ENCODE peak calls at places on chromosomes 5 and 9, in five cellular contexts. A, L, T, J and H are unnamed samples.

GRCh38 chr5:80865547-80865946 is 94.6 kb upstream of the RASGRF2 start:
- DNase-seq in J (peak; percentile 69), T (no peak), A (no peak), L (peak; percentile 48), H (no peak)

GRCh38 chr9:92745236-92745790 is 19.3 kb downstream of the BICD2 start:
- DNase-seq in L (no peak), A (no peak), J (no peak), T (no peak), H (no peak)

GRCh38 chr5:111595425-111595824 is 83.1 kb upstream of the STARD4 start:
- DNase-seq in L (no peak), A (no peak), J (no peak), T (no peak), H (no peak)

GRCh38 chr9:7394007-7394774 is 405.4 kb downstream of the DMAC1 start:
- DNase-seq in L (no peak), T (no peak), A (no peak), J (no peak), H (no peak)

GRCh38 chr5:55146543-55147151 is 13.3 kb upstream of the GPX8 start:
- DNase-seq in L (peak; percentile 86), T (peak; percentile 45), J (peak; percentile 90), A (no peak), H (peak; percentile 76)

GRCh38 chr9:90805006-90805993 is 3.7 kb downstream of the SYK start:
- DNase-seq in J (no peak), L (no peak), A (no peak), T (no peak), H (no peak)

GRCh38 chr5:65127181-65127901 is 354.4 kb downstream of the ADAMTS6 start:
- DNase-seq in A (no peak), T (no peak), J (peak; percentile 29), L (no peak), H (peak; percentile 79)

GRCh38 chr9:19229725-19230355 is 653 bp upstream of the DENND4C start:
- DNase-seq in L (no peak), J (no peak), T (peak; percentile 52), A (peak; percentile 90), H (peak; percentile 6)

GRCh38 chr9:126327016-126327749 is 554 bp downstream of the MVB12B start:
- DNase-seq in L (no peak), A (no peak), J (no peak), T (no peak), H (no peak)

GRCh38 chr5:31023105-31023504 is 170.4 kb upstream of the CDH6 start:
- DNase-seq in T (no peak), A (no peak), L (peak; percentile 50), J (peak; percentile 68), H (no peak)

GRCh38 chr5:135851907-135852805 is 17.7 kb downstream of the SLC25A48 start:
- DNase-seq in J (no peak), T (no peak), A (no peak), L (no peak), H (no peak)

GRCh38 chr5:175561085-175561484 is 82.7 kb downstream of the SFXN1 start:
- DNase-seq in J (no peak), L (no peak), T (no peak), A (peak; percentile 34), H (no peak)

GRCh38 chr5:172635038-172635437 is 6.0 kb upstream of the NEURL1B start:
- DNase-seq in J (no peak), A (no peak), L (no peak), T (no peak), H (no peak)

GRCh38 chr9:133184971-133185370 is 21.3 kb upstream of the GBGT1 start:
- DNase-seq in T (no peak), A (no peak), J (peak; percentile 81), L (peak; percentile 85), H (peak; percentile 71)

GRCh38 chr9:73643379-73644013 is 491.8 kb downstream of the ANXA1 start:
- DNase-seq in L (peak; percentile 18), J (peak; percentile 48), T (no peak), A (no peak), H (no peak)

GRCh38 chr5:39640552-39640951 is 215.8 kb upstream of the DAB2 start:
- DNase-seq in A (no peak), T (no peak), J (no peak), L (no peak), H (no peak)

GRCh38 chr5:58530942-58531490 is 39.8 kb downstream of the GAPT start:
- DNase-seq in J (no peak), A (no peak), L (no peak), T (no peak), H (no peak)

GRCh38 chr9:113957778-113958430 is 81.8 kb downstream of the ZNF618 start:
- DNase-seq in J (peak; percentile 80), L (peak; percentile 85), A (no peak), T (no peak), H (peak; percentile 93)

GRCh38 chr5:124102491-124102890 is 590.5 kb downstream of the CSNK1G3 start:
- DNase-seq in T (no peak), L (peak; percentile 34), J (peak; percentile 40), A (no peak), H (no peak)

GRCh38 chr5:147084702-147085101 is 150.1 kb upstream of the STK32A start:
- DNase-seq in A (no peak), T (no peak), J (no peak), L (no peak), H (no peak)

GRCh38 chr5:106521701-106522100 is 1149.0 kb downstream of the EFNA5 start:
- DNase-seq in J (peak; percentile 81), L (peak; percentile 26), T (no peak), A (no peak), H (no peak)

GRCh38 chr5:100260968-100261367 is 274.2 kb upstream of the FAM174A start:
- DNase-seq in T (no peak), L (no peak), J (no peak), A (no peak), H (no peak)

GRCh38 chr5:33049298-33049697 is 338.2 kb downstream of the NPR3 start:
- DNase-seq in J (no peak), A (no peak), T (no peak), L (no peak), H (peak; percentile 25)

GRCh38 chr5:179820127-179820482 is 600 bp upstream of the SQSTM1 start:
- DNase-seq in T (no peak), A (no peak), J (no peak), L (no peak), H (no peak)

GRCh38 chr5:179822059-179822432 is 1.3 kb downstream of the SQSTM1 start:
- DNase-seq in L (no peak), J (no peak), T (no peak), A (no peak), H (no peak)

GRCh38 chr5:179821298-179822058 is 773 bp downstream of the SQSTM1 start:
- DNase-seq in J (peak; percentile 96), T (peak; percentile 96), L (peak; percentile 97), A (peak; percentile 96), H (peak; percentile 92)

GRCh38 chr5:179819296-179820126 is 1.2 kb upstream of the SQSTM1 start:
- DNase-seq in T (peak; percentile 67), J (peak; percentile 82), A (no peak), L (peak; percentile 81), H (peak; percentile 51)

GRCh38 chr5:179820483-179821297 is at the start of gene SQSTM1:
- DNase-seq in L (peak; percentile 90), T (peak; percentile 90), J (peak; percentile 88), A (no peak), H (peak; percentile 57)
- TF ChIP-seq CTCF in L (no peak), T (no peak), J (no peak), A (no peak), H (peak; percentile 47)

DNA sequence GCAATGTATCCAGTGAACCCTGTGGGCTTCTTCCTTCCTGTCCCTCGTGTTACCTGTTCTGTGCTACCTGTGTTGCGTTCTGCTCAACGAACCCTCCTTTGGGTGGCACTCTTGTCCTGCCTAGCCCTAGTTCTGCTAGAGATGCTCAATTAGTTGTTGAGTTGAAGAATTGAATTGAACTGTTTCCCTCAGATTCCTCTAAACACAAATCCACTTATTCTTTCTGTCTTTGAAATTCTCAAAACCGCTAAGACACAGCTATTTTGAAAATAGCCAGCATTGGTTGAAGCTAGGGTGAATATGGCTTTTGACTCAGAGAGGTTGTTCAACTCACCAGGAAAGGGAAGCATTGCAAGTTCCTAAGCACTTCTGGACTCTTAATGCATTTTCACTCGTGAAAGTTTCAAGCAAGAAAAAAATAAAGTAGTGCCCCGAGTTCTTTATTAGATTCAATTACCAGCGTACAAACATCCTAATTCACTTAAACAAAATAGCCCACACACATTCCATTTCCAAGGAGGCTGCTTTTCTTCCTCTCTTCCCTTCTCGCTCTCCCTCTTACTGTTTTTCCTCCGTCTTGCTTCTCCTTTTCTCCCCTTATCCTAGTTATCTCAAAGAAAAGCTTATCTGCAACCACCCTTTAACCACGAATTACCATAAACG is 648 bp upstream of the ITGA1 start:
- DNase-seq in L (peak; percentile 43), T (no peak), A (no peak), J (no peak), H (no peak)
- TF ChIP-seq CTCF in L (peak; percentile 28), T (peak; percentile 30), A (no peak), J (peak; percentile 29), H (no peak)

DNA sequence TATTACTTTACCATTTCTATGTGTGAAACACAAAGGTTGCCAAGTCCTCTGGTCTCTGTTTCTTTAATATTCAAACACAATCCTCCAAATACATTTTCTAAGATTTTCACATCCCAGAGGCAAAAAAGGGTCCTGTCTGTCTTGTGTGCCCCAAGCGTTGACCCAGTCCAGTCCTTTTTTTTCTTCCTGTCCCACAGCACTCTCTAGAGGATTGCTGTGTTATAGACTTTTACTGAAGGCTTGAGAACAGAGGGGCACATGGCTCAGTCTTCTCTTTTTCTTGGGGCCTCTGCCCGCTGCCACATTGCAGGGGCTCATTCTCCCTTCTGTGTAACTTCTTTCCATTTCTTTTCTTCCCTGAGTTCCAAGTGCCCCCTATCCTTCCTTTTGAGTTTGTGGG is 78.6 kb upstream of the SLC28A3 start:
- DNase-seq in J (peak; percentile 35), T (no peak), L (peak; percentile 37), A (no peak), H (no peak)
- TF ChIP-seq CTCF in J (peak; percentile 26), T (no peak), L (no peak), A (no peak), H (no peak)

GRCh38 chr5:177495243-177496060 is 2.0 kb downstream of the PDLIM7 start:
- DNase-seq in L (peak; percentile 95), A (no peak), J (peak; percentile 93), T (peak; percentile 63), H (peak; percentile 78)

GRCh38 chr5:177497011-177497296 is 450 bp downstream of the PDLIM7 start:
- DNase-seq in L (no peak), T (peak; percentile 75), J (no peak), A (no peak), H (no peak)

GRCh38 chr5:177498013-177498847 is 826 bp upstream of the PDLIM7 start:
- DNase-seq in L (peak; percentile 39), A (no peak), J (no peak), T (peak; percentile 67), H (no peak)

GRCh38 chr5:177496111-177497010 is 1.0 kb downstream of the PDLIM7 start:
- DNase-seq in A (no peak), T (no peak), J (peak; percentile 92), L (peak; percentile 94), H (peak; percentile 92)

DNA sequence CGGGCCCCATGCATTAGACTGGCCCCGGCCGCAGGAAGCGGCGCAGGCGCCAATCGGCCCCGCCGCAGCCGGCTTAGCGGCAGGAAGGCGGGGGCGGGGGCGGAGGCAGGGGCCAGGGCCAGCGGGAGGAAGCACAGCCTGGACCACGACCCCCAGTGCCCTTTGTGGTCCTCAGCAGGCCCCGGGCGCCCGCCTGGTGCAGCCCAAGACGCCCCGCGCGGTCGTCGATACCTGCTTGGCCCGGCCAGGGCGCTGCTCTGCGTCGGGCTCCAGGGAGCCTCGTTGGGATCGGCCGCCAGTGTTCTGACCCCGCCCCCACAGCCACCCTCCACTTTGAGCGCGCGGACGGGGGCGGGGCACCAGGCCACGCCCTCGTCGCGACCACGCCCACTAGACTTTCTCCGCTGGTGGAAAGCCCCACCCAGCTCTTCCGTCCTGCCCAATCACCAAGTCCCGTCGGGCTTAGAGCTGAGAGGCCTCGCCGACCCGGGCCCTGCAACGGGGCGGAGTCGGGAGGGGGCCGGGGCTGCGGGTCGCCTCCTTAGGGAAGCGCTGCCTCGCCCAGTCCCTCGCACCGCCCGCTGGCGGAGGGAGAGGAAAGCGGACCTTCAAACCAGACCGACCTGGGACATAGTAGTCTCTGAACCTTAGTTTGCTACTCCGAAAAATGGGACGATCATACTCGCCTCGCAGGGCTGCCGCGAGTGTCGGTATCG is at the start of gene PDLIM7:
- DNase-seq in L (peak; percentile 98), A (peak; percentile 98), J (peak; percentile 98), T (peak; percentile 96), H (peak; percentile 94)
- TF ChIP-seq CTCF in L (no peak), A (peak; percentile 24), J (peak; percentile 3), T (peak; percentile 9), H (peak; percentile 13)